ENCODE peak calls at places on chromosomes 7 and 10, in nine cellular contexts. One of them, this sample, is unnamed.

GRCh38 chr7:1425292-1426136 is 33.8 kb downstream of the MICALL2 start:
- DNase-seq in IMR-90: no peak
- DNase-seq in GM12865: no peak
- DNase-seq in NB4: peak
- DNase-seq in AG10803: no peak
- DNase-seq in sigmoid colon: no peak
- DNase-seq in lung: no peak
- DNase-seq in lower leg skin: no peak
- DNase-seq in activated B cell treated with CpG ODN at 0.5 μM for 24 hours: no peak
- DNase-seq in this sample: no peak

GRCh38 chr10:71285180-71285545 is 33.9 kb upstream of the SLC29A3 start:
- DNase-seq in IMR-90: peak
- DNase-seq in GM12865: peak
- DNase-seq in NB4: peak
- DNase-seq in AG10803: no peak
- DNase-seq in sigmoid colon: no peak
- DNase-seq in lung: no peak
- DNase-seq in lower leg skin: no peak
- DNase-seq in activated B cell treated with CpG ODN at 0.5 μM for 24 hours: peak
- DNase-seq in this sample: no peak

GRCh38 chr7:16794990-16795389 is 9.8 kb downstream of the AGR2 start:
- DNase-seq in IMR-90: no peak
- DNase-seq in GM12865: no peak
- DNase-seq in NB4: no peak
- DNase-seq in AG10803: no peak
- DNase-seq in sigmoid colon: no peak
- DNase-seq in lung: no peak
- DNase-seq in lower leg skin: no peak
- DNase-seq in activated B cell treated with CpG ODN at 0.5 μM for 24 hours: no peak
- DNase-seq in this sample: no peak

GRCh38 chr10:80612261-80612660 is 74.6 kb downstream of the SH2D4B start:
- DNase-seq in IMR-90: no peak
- DNase-seq in GM12865: no peak
- DNase-seq in NB4: no peak
- DNase-seq in AG10803: no peak
- DNase-seq in sigmoid colon: no peak
- DNase-seq in lung: no peak
- DNase-seq in lower leg skin: no peak
- DNase-seq in activated B cell treated with CpG ODN at 0.5 μM for 24 hours: no peak
- DNase-seq in this sample: no peak

GRCh38 chr7:47441796-47442744 is 139.8 kb downstream of the TNS3 start:
- DNase-seq in IMR-90: no peak
- DNase-seq in GM12865: no peak
- DNase-seq in NB4: no peak
- DNase-seq in AG10803: peak
- DNase-seq in sigmoid colon: no peak
- DNase-seq in lung: no peak
- DNase-seq in lower leg skin: no peak
- DNase-seq in activated B cell treated with CpG ODN at 0.5 μM for 24 hours: no peak
- DNase-seq in this sample: no peak

GRCh38 chr7:116601426-116601825 is 70.6 kb upstream of the MET start:
- DNase-seq in IMR-90: no peak
- DNase-seq in GM12865: peak
- DNase-seq in NB4: no peak
- DNase-seq in AG10803: no peak
- DNase-seq in sigmoid colon: no peak
- DNase-seq in lung: no peak
- DNase-seq in lower leg skin: no peak
- DNase-seq in activated B cell treated with CpG ODN at 0.5 μM for 24 hours: no peak
- DNase-seq in this sample: no peak

GRCh38 chr10:34489973-34490372 is 325.1 kb downstream of the PARD3 start:
- DNase-seq in IMR-90: peak
- DNase-seq in GM12865: no peak
- DNase-seq in NB4: no peak
- DNase-seq in AG10803: peak
- DNase-seq in sigmoid colon: no peak
- DNase-seq in lung: no peak
- DNase-seq in lower leg skin: no peak
- DNase-seq in activated B cell treated with CpG ODN at 0.5 μM for 24 hours: no peak
- DNase-seq in this sample: peak

GRCh38 chr7:88589915-88590314 is 169.6 kb upstream of the ZNF804B start:
- DNase-seq in IMR-90: no peak
- DNase-seq in GM12865: no peak
- DNase-seq in NB4: no peak
- DNase-seq in AG10803: no peak
- DNase-seq in sigmoid colon: no peak
- DNase-seq in lung: no peak
- DNase-seq in lower leg skin: no peak
- DNase-seq in activated B cell treated with CpG ODN at 0.5 μM for 24 hours: no peak
- DNase-seq in this sample: no peak

GRCh38 chr7:123681561-123681960 is 25.9 kb downstream of the LMOD2 start:
- DNase-seq in IMR-90: no peak
- DNase-seq in GM12865: no peak
- DNase-seq in NB4: no peak
- DNase-seq in AG10803: no peak
- DNase-seq in sigmoid colon: no peak
- DNase-seq in lung: no peak
- DNase-seq in lower leg skin: no peak
- DNase-seq in activated B cell treated with CpG ODN at 0.5 μM for 24 hours: no peak
- DNase-seq in this sample: no peak

GRCh38 chr7:135923700-135924261 is 53.4 kb downstream of the MTPN start:
- DNase-seq in IMR-90: peak
- DNase-seq in GM12865: no peak
- DNase-seq in NB4: peak
- DNase-seq in AG10803: peak
- DNase-seq in sigmoid colon: no peak
- DNase-seq in lung: no peak
- DNase-seq in lower leg skin: no peak
- DNase-seq in activated B cell treated with CpG ODN at 0.5 μM for 24 hours: no peak
- DNase-seq in this sample: peak

GRCh38 chr10:69952801-69953200 is 99.8 kb upstream of the MACROH2A2 start:
- DNase-seq in IMR-90: no peak
- DNase-seq in GM12865: no peak
- DNase-seq in NB4: no peak
- DNase-seq in AG10803: peak
- DNase-seq in sigmoid colon: no peak
- DNase-seq in lung: no peak
- DNase-seq in lower leg skin: no peak
- DNase-seq in activated B cell treated with CpG ODN at 0.5 μM for 24 hours: no peak
- DNase-seq in this sample: no peak

GRCh38 chr10:131961047-131961776 is 20.5 kb downstream of the BNIP3 start:
- DNase-seq in IMR-90: no peak
- DNase-seq in GM12865: no peak
- DNase-seq in NB4: no peak
- DNase-seq in AG10803: no peak
- DNase-seq in sigmoid colon: peak
- DNase-seq in lung: no peak
- DNase-seq in lower leg skin: no peak
- DNase-seq in activated B cell treated with CpG ODN at 0.5 μM for 24 hours: no peak
- DNase-seq in this sample: no peak

GRCh38 chr7:88226886-88227516 is 7.2 kb upstream of the SRI start:
- DNase-seq in IMR-90: peak
- DNase-seq in GM12865: no peak
- DNase-seq in NB4: no peak
- DNase-seq in AG10803: peak
- DNase-seq in sigmoid colon: no peak
- DNase-seq in lung: peak
- DNase-seq in lower leg skin: no peak
- DNase-seq in activated B cell treated with CpG ODN at 0.5 μM for 24 hours: no peak
- DNase-seq in this sample: peak

GRCh38 chr10:90969947-90970673 is 49.2 kb upstream of the ANKRD1 start:
- DNase-seq in IMR-90: peak
- DNase-seq in GM12865: no peak
- DNase-seq in NB4: no peak
- DNase-seq in AG10803: peak
- DNase-seq in sigmoid colon: no peak
- DNase-seq in lung: no peak
- DNase-seq in lower leg skin: no peak
- DNase-seq in activated B cell treated with CpG ODN at 0.5 μM for 24 hours: no peak
- DNase-seq in this sample: peak

GRCh38 chr7:83468251-83468739 is 180.6 kb downstream of the SEMA3E start:
- DNase-seq in IMR-90: peak
- DNase-seq in GM12865: peak
- DNase-seq in NB4: peak
- DNase-seq in AG10803: peak
- DNase-seq in sigmoid colon: peak
- DNase-seq in lung: peak
- DNase-seq in lower leg skin: peak
- DNase-seq in activated B cell treated with CpG ODN at 0.5 μM for 24 hours: no peak
- DNase-seq in this sample: peak

GRCh38 chr10:17227367-17228080 is 517 bp upstream of the VIM start:
- DNase-seq in IMR-90: peak
- DNase-seq in GM12865: peak
- DNase-seq in NB4: peak
- DNase-seq in AG10803: peak
- DNase-seq in sigmoid colon: no peak
- DNase-seq in lung: no peak
- DNase-seq in lower leg skin: no peak
- DNase-seq in activated B cell treated with CpG ODN at 0.5 μM for 24 hours: no peak
- DNase-seq in this sample: no peak

GRCh38 chr7:106070201-106070551 is 41.9 kb downstream of the SYPL1 start:
- DNase-seq in IMR-90: no peak
- DNase-seq in GM12865: no peak
- DNase-seq in NB4: no peak
- DNase-seq in AG10803: no peak
- DNase-seq in sigmoid colon: no peak
- DNase-seq in lung: peak
- DNase-seq in lower leg skin: no peak
- DNase-seq in activated B cell treated with CpG ODN at 0.5 μM for 24 hours: no peak
- DNase-seq in this sample: no peak

GRCh38 chr10:90461437-90462155 is 396.2 kb downstream of the HTR7 start:
- DNase-seq in IMR-90: no peak
- DNase-seq in GM12865: no peak
- DNase-seq in NB4: no peak
- DNase-seq in AG10803: no peak
- DNase-seq in sigmoid colon: no peak
- DNase-seq in lung: no peak
- DNase-seq in lower leg skin: no peak
- DNase-seq in activated B cell treated with CpG ODN at 0.5 μM for 24 hours: no peak
- DNase-seq in this sample: no peak

GRCh38 chr10:104688251-104688650 is 47.2 kb downstream of the SORCS3 start:
- DNase-seq in IMR-90: no peak
- DNase-seq in GM12865: no peak
- DNase-seq in NB4: no peak
- DNase-seq in AG10803: no peak
- DNase-seq in sigmoid colon: no peak
- DNase-seq in lung: no peak
- DNase-seq in lower leg skin: no peak
- DNase-seq in activated B cell treated with CpG ODN at 0.5 μM for 24 hours: no peak
- DNase-seq in this sample: no peak

GRCh38 chr7:70314221-70314620 is 715.9 kb downstream of the AUTS2 start:
- DNase-seq in IMR-90: no peak
- DNase-seq in GM12865: no peak
- DNase-seq in NB4: no peak
- DNase-seq in AG10803: no peak
- DNase-seq in sigmoid colon: no peak
- DNase-seq in lung: no peak
- DNase-seq in lower leg skin: no peak
- DNase-seq in activated B cell treated with CpG ODN at 0.5 μM for 24 hours: no peak
- DNase-seq in this sample: no peak
- TF ChIP-seq CTCF in IMR-90: no peak
- TF ChIP-seq CTCF in GM12865: no peak
- TF ChIP-seq CTCF in NB4: no peak
- TF ChIP-seq CTCF in AG10803: no peak
- TF ChIP-seq CTCF in sigmoid colon: no peak
- TF ChIP-seq CTCF in lung: no peak
- TF ChIP-seq CTCF in lower leg skin: no peak
- TF ChIP-seq CTCF in activated B cell treated with CpG ODN at 0.5 μM for 24 hours: no peak
- TF ChIP-seq CTCF in this sample: no peak

DNA sequence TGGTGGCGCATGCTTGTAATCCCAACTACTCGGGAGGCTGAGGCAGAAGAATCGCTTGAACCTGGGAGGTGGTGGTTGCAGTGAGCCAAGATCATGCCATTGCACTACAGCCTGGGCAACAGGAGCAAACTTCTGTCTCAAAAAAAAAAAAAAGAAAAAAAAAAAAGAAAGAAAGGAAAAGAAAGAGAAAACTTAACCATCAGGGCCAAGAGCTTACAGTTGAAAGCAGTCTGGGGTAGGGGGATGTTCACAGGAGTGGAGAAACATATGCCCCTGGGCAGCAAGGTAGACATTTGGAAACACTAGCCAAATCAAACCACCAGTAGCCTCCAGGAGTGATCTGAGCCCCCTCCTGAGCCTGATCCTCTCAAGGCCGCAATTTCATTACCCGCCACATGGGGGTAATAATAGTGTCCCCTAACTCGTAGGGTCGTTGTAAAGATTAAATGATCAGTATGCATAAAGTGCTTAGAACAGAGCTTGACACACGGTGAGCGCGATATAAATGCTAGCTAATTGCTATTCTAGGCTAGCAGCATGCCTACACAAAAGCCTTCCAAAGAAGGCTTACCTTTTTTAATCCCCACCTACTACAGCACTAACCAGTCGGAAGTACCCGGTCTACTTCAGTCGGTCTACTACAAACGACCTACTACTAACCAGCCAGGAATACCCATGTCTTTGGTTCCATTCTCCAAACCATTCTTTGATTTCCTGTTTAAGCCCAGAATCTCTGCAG is 274.3 kb upstream of the NEBL start:
- DNase-seq in IMR-90: no peak
- DNase-seq in GM12865: no peak
- DNase-seq in NB4: no peak
- DNase-seq in AG10803: no peak
- DNase-seq in sigmoid colon: no peak
- DNase-seq in lung: no peak
- DNase-seq in lower leg skin: no peak
- DNase-seq in activated B cell treated with CpG ODN at 0.5 μM for 24 hours: no peak
- DNase-seq in this sample: no peak
- TF ChIP-seq CTCF in IMR-90: no peak
- TF ChIP-seq CTCF in GM12865: peak
- TF ChIP-seq CTCF in NB4: no peak
- TF ChIP-seq CTCF in AG10803: no peak
- TF ChIP-seq CTCF in sigmoid colon: no peak
- TF ChIP-seq CTCF in lung: no peak
- TF ChIP-seq CTCF in lower leg skin: no peak
- TF ChIP-seq CTCF in activated B cell treated with CpG ODN at 0.5 μM for 24 hours: no peak
- TF ChIP-seq CTCF in this sample: peak

GRCh38 chr10:18666810-18667209 is 7.6 kb downstream of the ARL5B start:
- DNase-seq in IMR-90: peak
- DNase-seq in GM12865: no peak
- DNase-seq in NB4: no peak
- DNase-seq in AG10803: peak
- DNase-seq in sigmoid colon: no peak
- DNase-seq in lung: no peak
- DNase-seq in lower leg skin: no peak
- DNase-seq in activated B cell treated with CpG ODN at 0.5 μM for 24 hours: no peak
- DNase-seq in this sample: peak
- TF ChIP-seq CTCF in IMR-90: no peak
- TF ChIP-seq CTCF in GM12865: no peak
- TF ChIP-seq CTCF in NB4: no peak
- TF ChIP-seq CTCF in AG10803: no peak
- TF ChIP-seq CTCF in sigmoid colon: no peak
- TF ChIP-seq CTCF in lung: no peak
- TF ChIP-seq CTCF in lower leg skin: no peak
- TF ChIP-seq CTCF in activated B cell treated with CpG ODN at 0.5 μM for 24 hours: no peak
- TF ChIP-seq CTCF in this sample: no peak

DNA sequence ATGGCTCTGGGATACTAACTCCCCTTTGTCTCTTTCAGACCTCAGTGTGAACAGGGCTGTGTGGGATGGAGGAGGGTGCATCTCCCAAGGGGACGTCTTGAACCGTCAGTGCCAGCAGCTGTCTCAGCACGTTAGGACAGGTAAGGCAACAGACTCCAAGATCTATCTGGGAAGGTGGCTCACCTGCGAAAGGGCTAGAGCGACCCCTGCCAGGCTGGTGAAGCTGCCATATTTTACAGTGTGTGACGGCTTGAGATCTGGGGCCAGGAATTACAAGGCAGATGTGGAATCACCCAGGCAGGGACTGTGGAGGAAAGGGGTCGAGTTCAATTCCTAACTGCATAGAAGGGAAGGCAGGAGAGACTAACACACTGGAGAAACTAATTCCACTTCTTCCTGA is 11.2 kb downstream of the MUC17 start:
- DNase-seq in IMR-90: no peak
- DNase-seq in GM12865: no peak
- DNase-seq in NB4: no peak
- DNase-seq in AG10803: no peak
- DNase-seq in sigmoid colon: no peak
- DNase-seq in lung: no peak
- DNase-seq in lower leg skin: no peak
- DNase-seq in activated B cell treated with CpG ODN at 0.5 μM for 24 hours: no peak
- DNase-seq in this sample: no peak
- TF ChIP-seq CTCF in IMR-90: no peak
- TF ChIP-seq CTCF in GM12865: no peak
- TF ChIP-seq CTCF in NB4: no peak
- TF ChIP-seq CTCF in AG10803: no peak
- TF ChIP-seq CTCF in sigmoid colon: no peak
- TF ChIP-seq CTCF in lung: no peak
- TF ChIP-seq CTCF in lower leg skin: no peak
- TF ChIP-seq CTCF in activated B cell treated with CpG ODN at 0.5 μM for 24 hours: no peak
- TF ChIP-seq CTCF in this sample: no peak

This sample was measured in HFFc6.